ENCODE peak calls at places on chromosome 15, in six cellular contexts. V, S, D, W, X and B are unnamed samples.

GRCh38 chr15:39267685-39268084 is 313.2 kb upstream of the THBS1 start:
- DNase-seq in V (no peak), S (no peak), D (no peak), W (no peak), X (no peak), B (no peak)

GRCh38 chr15:31264534-31265089 is 62.0 kb upstream of the KLF13 start:
- DNase-seq in V (peak; percentile 24), S (no peak), D (no peak), W (no peak), X (no peak), B (no peak)

GRCh38 chr15:85504739-85505676 is 124.6 kb downstream of the AKAP13 start:
- DNase-seq in V (peak; percentile 45), S (no peak), D (peak; percentile 11), W (peak; percentile 74), X (no peak), B (no peak)

GRCh38 chr15:85693277-85693676 is 101.4 kb downstream of the KLHL25 start:
- DNase-seq in V (no peak), S (no peak), D (no peak), W (no peak), X (no peak), B (no peak)

GRCh38 chr15:65416845-65417416 is 5.8 kb downstream of the IGDCC4 start:
- DNase-seq in V (no peak), S (peak; percentile 66), D (no peak), W (peak; percentile 94), X (peak; percentile 34), B (no peak)

GRCh38 chr15:64895285-64896065 is 16.2 kb upstream of the ANKDD1A start:
- DNase-seq in V (peak; percentile 31), S (no peak), D (no peak), W (no peak), X (no peak), B (no peak)

GRCh38 chr15:68057758-68058157 is 3.6 kb downstream of the PIAS1 start:
- DNase-seq in V (no peak), S (peak; percentile 43), D (no peak), W (peak; percentile 30), X (no peak), B (no peak)

GRCh38 chr15:38708672-38709188 is 144.1 kb upstream of the RASGRP1 start:
- DNase-seq in V (no peak), S (no peak), D (no peak), W (no peak), X (no peak), B (no peak)

GRCh38 chr15:77851696-77852095 is 219.0 kb upstream of the LINGO1 start:
- DNase-seq in V (no peak), S (no peak), D (no peak), W (no peak), X (no peak), B (no peak)

GRCh38 chr15:51090753-51091152 is 4.0 kb downstream of the TNFAIP8L3 start:
- DNase-seq in V (no peak), S (no peak), D (no peak), W (no peak), X (no peak), B (no peak)

GRCh38 chr15:99429681-99430081 is 136.1 kb upstream of the MEF2A start:
- DNase-seq in V (no peak), S (no peak), D (no peak), W (no peak), X (no peak), B (no peak)

GRCh38 chr15:55282284-55282833 is 7.3 kb downstream of the RAB27A start:
- DNase-seq in V (no peak), S (no peak), D (no peak), W (no peak), X (no peak), B (no peak)

GRCh38 chr15:76108021-76108723 is 48.4 kb downstream of the TMEM266 start:
- DNase-seq in V (peak; percentile 47), S (no peak), D (no peak), W (peak; percentile 32), X (peak; percentile 53), B (no peak)

GRCh38 chr15:34248190-34248589 is 23.4 kb downstream of the EMC4 start:
- DNase-seq in V (no peak), S (no peak), D (no peak), W (no peak), X (no peak), B (no peak)

DNA sequence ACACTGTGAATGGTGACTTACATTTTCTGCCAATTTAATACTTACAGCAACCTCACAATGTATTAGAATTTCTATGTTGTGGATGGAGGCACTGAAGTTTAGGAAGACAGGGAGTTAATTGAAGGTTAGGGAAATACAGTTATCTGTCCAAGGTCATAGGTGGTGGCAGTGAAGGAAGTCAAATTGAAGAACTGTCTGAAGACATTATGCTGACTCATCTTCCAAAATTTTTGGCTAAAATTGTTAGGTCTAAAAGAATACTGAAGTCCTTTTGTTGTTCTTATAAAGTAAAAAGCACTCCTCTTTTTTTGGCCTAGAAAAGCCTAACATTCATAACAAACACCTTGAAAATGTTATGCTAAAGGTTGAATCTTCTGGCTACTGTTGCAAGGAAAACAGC is 27.7 kb downstream of the EMC4 start:
- DNase-seq in V (no peak), S (no peak), D (no peak), W (no peak), X (no peak), B (no peak)
- TF ChIP-seq CTCF in V (no peak), S (no peak), D (no peak), W (no peak), X (no peak), B (no peak)

DNA sequence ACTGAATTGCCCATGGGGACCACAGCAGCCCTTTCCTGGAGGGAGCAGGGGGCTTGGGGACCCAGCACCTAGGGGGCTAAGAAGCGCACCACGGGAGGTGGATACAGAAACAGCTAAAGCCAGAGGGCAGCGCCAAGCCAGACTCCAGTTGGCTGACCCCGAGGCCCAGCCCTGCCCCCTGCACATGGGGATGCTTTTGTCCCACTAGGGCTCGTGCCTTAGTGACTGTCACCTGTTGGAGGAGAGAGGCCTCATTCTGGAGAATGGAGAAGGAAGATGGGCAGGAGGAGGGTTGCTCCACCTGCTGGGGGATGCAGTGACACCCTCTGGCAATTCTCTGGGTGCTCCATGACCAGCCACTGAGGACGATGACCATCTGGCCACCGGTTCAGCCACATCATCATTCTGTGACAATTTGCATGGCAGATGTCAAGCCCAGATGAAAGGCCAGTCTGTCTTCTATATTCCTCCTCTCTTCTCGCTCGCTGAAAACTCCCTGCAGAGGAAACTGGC is 167.8 kb upstream of the TLE3 start:
- DNase-seq in V (no peak), S (no peak), D (no peak), W (no peak), X (no peak), B (no peak)
- TF ChIP-seq CTCF in V (no peak), S (peak; percentile 15), D (no peak), W (peak; percentile 34), X (peak; percentile 15), B (no peak)

DNA sequence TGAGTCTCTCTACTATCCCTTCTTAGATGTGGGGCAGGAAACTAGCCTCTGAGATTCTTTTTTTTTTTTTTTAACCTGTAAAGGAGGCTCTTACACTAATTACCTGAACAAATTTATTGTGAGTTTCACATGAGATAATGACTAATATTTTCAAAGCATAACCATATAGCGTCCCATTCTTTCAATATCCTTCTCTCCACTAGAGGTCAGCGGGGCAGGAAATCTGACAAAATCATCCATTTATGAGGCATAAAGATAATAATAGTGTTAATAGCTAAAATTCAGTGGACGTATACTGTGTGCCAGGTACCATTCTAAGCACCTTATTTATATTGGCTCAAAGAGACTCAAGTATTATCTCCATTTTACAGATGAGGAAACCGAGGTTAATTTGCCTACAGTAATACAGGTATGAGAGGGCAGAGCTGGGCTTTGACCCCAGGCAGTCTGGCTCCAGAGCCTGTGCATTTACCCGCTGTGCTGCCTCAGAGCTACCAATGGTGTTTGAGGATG is 16.3 kb upstream of the SMAD6 start:
- DNase-seq in V (no peak), S (no peak), D (no peak), W (no peak), X (no peak), B (no peak)
- TF ChIP-seq CTCF in V (no peak), S (peak; percentile 16), D (peak; percentile 32), W (peak; percentile 44), X (peak; percentile 18), B (peak; percentile 57)

GRCh38 chr15:72488558-72488957 is 14.4 kb downstream of the ARIH1 start:
- DNase-seq in V (no peak), S (no peak), D (no peak), W (no peak), X (no peak), B (no peak)

GRCh38 chr15:72489943-72490554 is 15.9 kb downstream of the ARIH1 start:
- DNase-seq in V (no peak), S (no peak), D (no peak), W (no peak), X (no peak), B (no peak)

GRCh38 chr15:72492733-72493132 is 18.6 kb downstream of the ARIH1 start:
- DNase-seq in V (no peak), S (no peak), D (no peak), W (no peak), X (no peak), B (no peak)

GRCh38 chr15:72493220-72493619 is 19.1 kb downstream of the ARIH1 start:
- DNase-seq in V (no peak), S (no peak), D (no peak), W (no peak), X (no peak), B (no peak)

DNA sequence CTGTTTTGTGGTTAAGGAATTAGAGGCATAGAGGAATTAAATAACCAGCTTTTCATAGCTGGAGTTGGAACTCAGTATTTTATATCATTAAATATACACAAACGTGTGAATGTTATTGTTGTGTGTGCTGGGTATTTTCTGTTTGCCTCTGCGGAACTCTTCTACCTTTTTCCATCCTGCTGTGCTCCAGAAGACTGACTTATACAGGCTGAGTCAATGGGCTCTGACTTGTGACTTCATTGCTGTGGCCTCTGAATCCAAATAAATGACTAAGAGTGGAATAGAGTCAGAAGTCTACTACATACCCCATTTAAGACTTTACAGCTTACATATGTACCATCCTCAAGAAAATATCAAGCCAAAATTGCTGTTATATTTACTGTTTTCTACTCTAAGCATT is 17.6 kb downstream of the ARIH1 start:
- DNase-seq in V (no peak), S (no peak), D (no peak), W (no peak), X (no peak), B (peak; percentile 80)
- TF ChIP-seq CTCF in V (no peak), S (no peak), D (no peak), W (no peak), X (no peak), B (no peak)

DNA sequence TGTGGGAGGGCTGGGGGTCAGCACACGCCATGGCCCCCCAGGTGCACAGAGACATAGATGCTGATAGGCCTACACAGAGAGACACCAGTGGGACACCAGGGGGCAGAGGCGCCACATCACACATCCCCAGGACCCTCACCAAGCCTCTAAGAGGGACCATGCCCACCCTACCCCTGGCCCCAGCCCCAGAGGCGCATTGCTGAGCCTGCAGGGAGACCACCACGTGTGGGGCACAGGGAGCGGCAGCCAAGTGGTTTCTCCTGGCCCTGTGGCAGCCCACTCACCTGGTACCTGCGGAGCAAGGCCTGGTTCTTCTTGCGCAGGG is 1.2 kb downstream of the CCDC9B start:
- DNase-seq in V (no peak), S (no peak), D (no peak), W (peak; percentile 32), X (no peak), B (no peak)
- TF ChIP-seq CTCF in V (no peak), S (peak; percentile 30), D (no peak), W (peak; percentile 68), X (peak; percentile 29), B (peak; percentile 63)

DNA sequence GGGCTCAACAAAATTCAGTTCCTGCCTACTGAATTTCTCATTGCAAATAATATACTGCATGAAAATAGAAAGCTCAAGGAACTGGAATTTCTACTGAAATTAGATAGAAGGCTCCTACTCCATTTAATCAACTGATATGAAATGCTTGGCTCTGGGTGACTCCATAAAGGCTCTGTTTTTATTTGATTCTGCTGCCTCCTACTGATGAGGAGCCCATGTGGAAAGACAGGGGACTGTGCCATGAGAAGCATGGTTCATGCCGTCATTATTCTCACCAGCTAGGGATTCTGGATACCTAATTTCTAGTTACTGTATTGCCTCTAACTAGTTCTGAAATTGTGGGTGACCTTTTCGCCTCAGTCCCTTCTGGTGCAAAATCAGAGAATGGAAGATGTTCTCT is 366.2 kb upstream of the DPH6 start:
- DNase-seq in V (no peak), S (no peak), D (no peak), W (peak; percentile 17), X (no peak), B (no peak)
- TF ChIP-seq CTCF in V (no peak), S (no peak), D (no peak), W (peak; percentile 65), X (peak; percentile 45), B (no peak)